ENCODE peak calls at places on chromosome X, in five cellular contexts. M is cardiac muscle cell, P is GM04504, Q is NCI-H1436, A is pancreas. I is an unnamed sample.

GRCh38 chrX:152926279-152926678 is 28.4 kb downstream of the ZNF185 start:
- DNase-seq in M (no peak), P (peak), Q (peak), A (peak), I (peak)

GRCh38 chrX:39690541-39691415 is 407.0 kb downstream of the BCOR start:
- DNase-seq in M (no peak), P (no peak), Q (no peak), A (no peak), I (no peak)

GRCh38 chrX:48893556-48894348 is 3.8 kb downstream of the TIMM17B start:
- DNase-seq in M (no peak), P (no peak), Q (no peak), A (peak), I (no peak)

GRCh38 chrX:25442501-25442900 is 426.7 kb upstream of the ARX start:
- DNase-seq in M (peak), P (no peak), Q (no peak), A (no peak), I (no peak)

GRCh38 chrX:44580466-44580865 is 37.8 kb upstream of the FUNDC1 start:
- DNase-seq in M (no peak), P (peak), Q (no peak), A (no peak), I (no peak)

GRCh38 chrX:153599192-153600031 is 473 bp upstream of the CCNQ start:
- DNase-seq in M (peak), P (peak), Q (peak), A (peak), I (peak)

GRCh38 chrX:21354725-21355124 is 19.5 kb upstream of the CNKSR2 start:
- DNase-seq in M (no peak), P (no peak), Q (no peak), A (no peak), I (no peak)

GRCh38 chrX:10769165-10769564 is 148.8 kb upstream of the MID1 start:
- DNase-seq in M (peak), P (peak), Q (peak), A (no peak), I (peak)

GRCh38 chrX:55715847-55716246 is 1.7 kb upstream of the RRAGB start:
- DNase-seq in M (no peak), P (no peak), Q (no peak), A (no peak), I (no peak)

GRCh38 chrX:47540754-47541538 is 20.1 kb upstream of the ARAF start:
- DNase-seq in M (peak), P (peak), Q (peak), A (peak), I (peak)

GRCh38 chrX:40411350-40412111 is 169.2 kb upstream of the ATP6AP2 start:
- DNase-seq in M (no peak), P (no peak), Q (no peak), A (no peak), I (no peak)

GRCh38 chrX:87664381-87664780 is 146.8 kb downstream of the KLHL4 start:
- DNase-seq in M (peak), P (no peak), Q (peak), A (no peak), I (no peak)

GRCh38 chrX:110167952-110168451 is 149.9 kb downstream of the AMMECR1 start:
- DNase-seq in M (peak), P (no peak), Q (no peak), A (no peak), I (no peak)

GRCh38 chrX:1416965-1417760 is 25.2 kb upstream of the SLC25A6 start:
- DNase-seq in M (no peak), P (no peak), Q (no peak), A (no peak), I (no peak)

GRCh38 chrX:4935846-4936245 is 1222.4 kb upstream of the PRKX start:
- DNase-seq in M (no peak), P (no peak), Q (no peak), A (peak), I (no peak)

GRCh38 chrX:129773649-129774458 is 5.9 kb upstream of the SASH3 start:
- DNase-seq in M (no peak), P (no peak), Q (no peak), A (no peak), I (peak)

GRCh38 chrX:68686684-68687045 is 39.2 kb downstream of the STARD8 start:
- DNase-seq in M (no peak), P (no peak), Q (no peak), A (no peak), I (no peak)

GRCh38 chrX:36401774-36402173 is 482.2 kb downstream of the CFAP47 start:
- DNase-seq in M (no peak), P (no peak), Q (no peak), A (no peak), I (no peak)

GRCh38 chrX:136168929-136169735 is 21.8 kb downstream of the FHL1 start:
- DNase-seq in M (peak), P (peak), Q (peak), A (no peak), I (peak)

GRCh38 chrX:45011131-45011530 is 138.1 kb downstream of the KDM6A start:
- DNase-seq in M (no peak), P (peak), Q (no peak), A (no peak), I (no peak)

GRCh38 chrX:18149454-18149853 is 71.2 kb downstream of the BEND2 start:
- DNase-seq in M (no peak), P (no peak), Q (no peak), A (no peak), I (no peak)